ENCODE peak calls at places on chromosomes 16 and 17, in five cellular contexts. L is astrocyte of the cerebellum, V is A549, R is AG04450, N is heart right ventricle. Y is an unnamed sample.
A peak's percentile ranks its signal among the peaks of the same experiment; 100 is the strongest.

GRCh38 chr17:30095507-30096244 is 20.9 kb upstream of the NSRP1 start:
- DNase-seq in V (peak; percentile 78), L (peak; percentile 61), N (no peak), R (peak; percentile 61), Y (peak; percentile 49)

GRCh38 chr16:8370374-8371015 is 219.8 kb downstream of the TMEM114 start:
- DNase-seq in V (no peak), R (no peak), N (no peak), L (no peak), Y (no peak)

GRCh38 chr16:79672524-79672923 is 72.0 kb upstream of the MAF start:
- DNase-seq in R (no peak), L (no peak), N (no peak), V (no peak), Y (no peak)

GRCh38 chr16:85374571-85374872 is 238.6 kb upstream of the GSE1 start:
- DNase-seq in V (no peak), N (no peak), L (no peak), R (no peak), Y (no peak)

GRCh38 chr16:2483939-2484897 is 9.3 kb downstream of the TBC1D24 start:
- DNase-seq in R (no peak), V (no peak), L (no peak), N (no peak), Y (no peak)

GRCh38 chr17:14918540-14918939 is 346.6 kb downstream of the PMP22 start:
- DNase-seq in N (no peak), V (no peak), R (no peak), L (no peak), Y (no peak)

GRCh38 chr17:63991611-63992010 is 6.5 kb upstream of the PRR29 start:
- DNase-seq in V (no peak), L (no peak), R (no peak), N (no peak), Y (no peak)

GRCh38 chr16:23668225-23668624 is 10.5 kb upstream of the PLK1 start:
- DNase-seq in V (no peak), R (peak; percentile 85), N (no peak), L (no peak), Y (no peak)

GRCh38 chr17:76727745-76728456 is 1.3 kb downstream of the METTL23 start:
- DNase-seq in R (no peak), L (no peak), V (no peak), N (no peak), Y (no peak)

GRCh38 chr17:37824534-37825485 is 80.0 kb upstream of the HNF1B start:
- DNase-seq in N (no peak), L (peak; percentile 76), R (peak; percentile 61), V (peak; percentile 95), Y (no peak)

GRCh38 chr17:78276499-78276898 is 45.1 kb downstream of the TMEM235 start:
- DNase-seq in V (no peak), N (no peak), L (no peak), R (no peak), Y (no peak)

GRCh38 chr17:78273813-78274212 is 42.4 kb downstream of the TMEM235 start:
- DNase-seq in R (no peak), N (no peak), L (no peak), V (no peak), Y (no peak)

GRCh38 chr17:78278139-78278741 is 46.8 kb downstream of the TMEM235 start:
- DNase-seq in N (no peak), L (no peak), R (no peak), V (no peak), Y (no peak)

GRCh38 chr17:78275355-78275754 is 43.9 kb downstream of the TMEM235 start:
- DNase-seq in R (no peak), L (no peak), V (no peak), N (no peak), Y (no peak)

DNA sequence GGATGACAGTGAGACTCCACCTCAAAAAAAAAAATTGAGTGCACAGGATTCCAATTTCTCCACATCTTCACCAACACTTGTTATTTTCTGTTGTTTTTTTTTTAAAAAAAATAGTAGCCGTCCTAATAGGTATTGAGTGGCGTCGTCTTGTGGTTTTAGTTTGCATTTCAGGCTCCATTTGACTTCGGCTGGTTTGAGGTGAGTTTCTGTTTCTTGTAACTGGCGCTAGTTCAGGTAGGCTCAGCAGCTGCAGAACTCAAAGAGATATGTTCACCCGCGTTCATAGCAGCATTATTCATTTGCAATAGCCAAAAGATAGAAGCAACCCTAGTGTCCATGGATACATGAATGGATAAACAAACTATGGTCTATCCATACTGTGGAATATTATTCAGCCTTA is 44.7 kb downstream of the TMEM235 start:
- DNase-seq in R (no peak), L (no peak), N (no peak), V (no peak), Y (no peak)
- TF ChIP-seq CTCF in R (no peak), L (no peak), N (no peak), V (no peak), Y (no peak)

GRCh38 chr17:45404870-45405249 is 27.8 kb downstream of the ARHGAP27 start:
- DNase-seq in L (no peak), N (no peak), V (no peak), R (no peak), Y (no peak)

GRCh38 chr17:45402916-45403315 is 29.8 kb downstream of the ARHGAP27 start:
- DNase-seq in V (no peak), R (no peak), L (no peak), N (no peak), Y (no peak)

GRCh38 chr17:45403906-45404490 is 28.7 kb downstream of the ARHGAP27 start:
- DNase-seq in L (no peak), N (no peak), V (no peak), R (no peak), Y (no peak)

GRCh38 chr17:45406107-45406506 is 26.6 kb downstream of the ARHGAP27 start:
- DNase-seq in L (no peak), N (no peak), R (no peak), V (no peak), Y (no peak)

GRCh38 chr17:45405250-45406086 is 27.2 kb downstream of the ARHGAP27 start:
- DNase-seq in L (no peak), N (no peak), R (no peak), V (no peak), Y (no peak)
- H3K4me3 ChIP-seq in L (peak overlapping the region; percentile 9), N (no peak overlapping the region), R (peak overlapping the region; percentile 29), V (no peak overlapping the region), Y (no peak overlapping the region)

GRCh38 chr16:733382-734207 is 6.7 kb downstream of the HAGHL start:
- DNase-seq in V (no peak), N (no peak), L (no peak), R (no peak), Y (no peak)
- TF ChIP-seq CTCF in V (peak; percentile 49), N (peak; percentile 23), L (no peak), R (peak; percentile 47), Y (peak; percentile 28)

GRCh38 chr17:40496634-40497420 is 4.6 kb downstream of the TNS4 start:
- DNase-seq in L (no peak), V (no peak), R (no peak), N (no peak), Y (no peak)

GRCh38 chr17:40499551-40500189 is 1.8 kb downstream of the TNS4 start:
- DNase-seq in R (no peak), V (peak; percentile 85), N (peak; percentile 90), L (no peak), Y (no peak)

GRCh38 chr17:40500190-40500589 is 1.2 kb downstream of the TNS4 start:
- DNase-seq in N (no peak), V (no peak), R (no peak), L (no peak), Y (no peak)

GRCh38 chr17:40497704-40498103 is 3.7 kb downstream of the TNS4 start:
- DNase-seq in R (no peak), V (no peak), N (no peak), L (no peak), Y (no peak)

DNA sequence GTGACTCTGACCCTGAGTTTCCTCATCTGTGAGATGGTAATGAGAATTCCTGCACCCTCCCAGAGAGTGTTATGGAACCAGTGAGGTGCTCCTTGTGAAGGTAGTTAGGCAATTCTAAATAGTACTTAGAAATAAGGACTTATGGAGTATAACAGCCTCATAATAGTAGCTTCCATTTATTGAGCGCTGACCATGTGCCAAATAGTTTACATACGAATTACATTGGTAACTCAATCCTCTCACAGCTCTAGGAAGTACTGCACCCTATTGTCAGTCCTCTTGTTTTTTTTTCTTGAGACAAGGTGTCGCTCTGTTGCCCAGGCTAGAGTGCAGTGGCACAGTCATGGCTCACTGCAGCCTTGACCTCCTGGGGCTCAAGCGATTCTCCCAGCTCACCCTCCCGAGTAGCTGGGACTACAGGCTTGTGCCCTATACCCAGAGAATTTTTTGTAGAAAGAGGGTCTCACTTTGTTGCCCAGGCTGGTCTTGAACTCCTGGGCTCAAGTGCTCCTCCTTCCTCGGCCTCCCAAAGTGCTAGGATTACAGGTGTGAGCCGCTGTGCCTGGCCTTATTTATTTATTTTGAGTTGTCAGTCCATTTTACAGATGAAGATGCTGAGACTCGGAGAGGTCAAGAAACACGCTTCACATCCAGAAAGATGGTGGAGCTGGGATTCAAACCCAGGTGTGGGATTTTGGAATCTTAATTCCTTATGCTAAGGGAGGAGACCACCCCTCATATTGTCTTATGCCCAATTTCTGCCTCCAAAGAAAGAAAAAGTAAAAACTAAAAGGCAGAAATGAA is 2.9 kb downstream of the TNS4 start:
- DNase-seq in L (no peak), N (no peak), V (no peak), R (no peak), Y (no peak)
- H3K4me3 ChIP-seq in L (no peak overlapping the region), N (no peak overlapping the region), V (peak overlapping the region; percentile 60), R (no peak overlapping the region), Y (no peak overlapping the region)

DNA sequence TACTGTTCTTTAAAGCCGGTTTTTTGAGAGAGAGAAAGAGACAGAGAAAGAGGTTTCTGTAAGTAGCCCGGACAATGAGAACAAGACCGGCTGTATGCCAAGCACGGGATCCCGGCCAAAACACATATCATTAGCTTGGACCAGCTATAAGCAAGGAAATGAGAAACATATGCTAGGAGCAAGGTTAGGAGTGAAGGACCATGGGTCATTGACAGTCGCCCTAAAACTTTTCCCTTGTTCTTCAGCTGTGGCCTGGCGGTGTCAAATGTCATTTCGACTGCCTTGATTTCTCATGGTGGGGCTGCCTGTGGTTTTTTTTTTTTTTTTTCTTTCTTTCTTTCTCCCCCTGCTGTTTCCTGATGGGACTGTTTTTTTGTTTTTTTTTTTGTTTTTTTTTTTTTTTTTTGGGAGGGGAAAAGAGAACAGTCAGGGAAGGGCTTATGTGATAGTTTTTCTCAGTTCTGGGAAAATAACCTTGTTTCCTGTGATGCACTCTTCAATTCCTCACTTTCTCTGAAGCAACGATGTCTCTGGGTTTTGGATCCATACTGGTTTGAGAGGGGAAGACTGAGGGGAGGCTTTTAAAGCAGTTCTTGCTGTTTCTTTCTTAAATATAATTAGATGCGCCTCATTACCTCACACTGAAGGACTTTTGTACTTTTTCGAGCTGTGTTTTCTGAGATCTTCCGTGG is 124.8 kb upstream of the ZFHX3 start:
- DNase-seq in N (peak; percentile 86), L (peak; percentile 94), V (peak; percentile 36), R (peak; percentile 67), Y (peak; percentile 76)
- TF ChIP-seq CTCF in N (peak; percentile 35), L (peak; percentile 43), V (peak; percentile 19), R (peak; percentile 56), Y (peak; percentile 41)

DNA sequence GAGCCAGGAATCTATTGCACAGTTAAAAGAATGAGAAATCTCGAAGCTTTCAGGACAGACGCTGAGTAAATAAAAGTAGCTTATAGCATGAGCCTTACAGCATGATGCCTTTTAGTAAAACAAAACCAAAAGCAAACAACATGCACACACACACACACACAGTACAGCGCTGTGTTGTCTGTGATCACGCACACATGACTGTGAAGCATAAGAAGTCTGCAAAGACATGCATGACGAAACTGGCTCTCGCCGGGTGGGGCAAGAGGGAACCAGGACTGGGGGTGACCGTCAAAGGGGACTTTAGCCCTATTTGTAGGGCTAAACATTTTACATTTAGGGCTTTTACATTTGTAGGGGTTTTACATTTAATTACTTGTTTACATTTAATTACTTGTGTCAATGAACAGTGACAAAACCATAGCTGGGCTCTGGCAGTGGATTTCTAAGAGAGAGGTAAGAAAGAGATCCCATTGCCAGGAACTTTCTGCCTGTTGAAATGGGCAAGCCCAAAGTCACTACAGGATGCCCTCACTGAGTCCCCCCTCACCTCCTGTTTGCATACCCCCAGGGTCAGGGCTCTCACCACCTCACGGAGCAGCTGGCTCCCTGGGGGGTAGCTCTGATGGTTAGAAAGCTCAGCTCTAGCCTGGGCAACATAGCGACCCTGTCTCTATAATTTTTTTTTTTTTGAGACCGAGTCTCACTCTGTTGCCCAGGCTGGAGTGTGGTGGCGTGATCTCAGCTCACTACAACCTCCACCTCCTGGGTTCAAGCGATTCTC is 2.0 kb upstream of the TNFRSF13B start:
- DNase-seq in L (no peak), N (no peak), R (no peak), V (no peak), Y (no peak)
- H3K4me3 ChIP-seq in L (no peak overlapping the region), N (no peak overlapping the region), R (no peak overlapping the region), V (no peak overlapping the region), Y (no peak overlapping the region)